ENCODE peak calls at places on chromosomes 12 and 14, in ten cellular contexts. K is tibial nerve, V is psoas muscle, T is mammary epithelial cell, B is H9, Q is GM12865, F is HCT116, L is mesothelial cell of epicardium, G is IMR-90, M is choroid plexus epithelial cell. P is an unnamed sample.

GRCh38 chr12:7645395-7646177 is 20.1 kb downstream of the APOBEC1 start:
- DNase-seq in F (peak; percentile 24), G (peak; percentile 31), L (no peak), V (no peak), B (peak; percentile 47), K (no peak), Q (peak; percentile 34), M (peak; percentile 59), T (no peak), P (no peak)

GRCh38 chr12:110102255-110102654 is 21.9 kb upstream of the IFT81 start:
- DNase-seq in V (peak; percentile 50), K (no peak), G (peak; percentile 64), M (peak; percentile 77), F (peak; percentile 94), B (peak; percentile 98), Q (peak; percentile 64), L (no peak), T (peak; percentile 72), P (no peak)

GRCh38 chr14:70907996-70908917 is 998 bp downstream of the PCNX1 start:
- DNase-seq in K (peak; percentile 21), G (peak; percentile 69), F (no peak), M (peak; percentile 69), T (peak; percentile 71), B (peak; percentile 64), Q (peak; percentile 60), L (peak; percentile 65), V (peak; percentile 54), P (peak; percentile 66)

GRCh38 chr12:117596968-117597367 is 235.5 kb upstream of the NOS1 start:
- DNase-seq in T (no peak), V (no peak), L (no peak), K (no peak), M (no peak), F (no peak), Q (no peak), B (no peak), G (no peak), P (no peak)

GRCh38 chr12:7857916-7858315 is 14.8 kb downstream of the SLC2A14 start:
- DNase-seq in V (no peak), T (no peak), K (no peak), B (no peak), F (no peak), Q (no peak), G (no peak), L (no peak), M (no peak), P (no peak)

GRCh38 chr14:50666772-50667490 is 1.2 kb downstream of the SAV1 start:
- DNase-seq in B (peak; percentile 53), Q (peak; percentile 64), F (no peak), L (peak; percentile 47), T (peak; percentile 70), K (no peak), V (peak; percentile 21), M (peak; percentile 83), G (peak; percentile 73), P (no peak)

GRCh38 chr12:94055528-94055927 is 92.8 kb upstream of the PLXNC1 start:
- DNase-seq in M (no peak), V (no peak), T (no peak), B (no peak), G (no peak), K (no peak), F (no peak), Q (no peak), L (no peak), P (no peak)

GRCh38 chr12:119175115-119175514 is 3.6 kb upstream of the HSPB8 start:
- DNase-seq in G (no peak), F (no peak), V (no peak), M (no peak), Q (no peak), K (no peak), T (no peak), B (no peak), L (no peak), P (no peak)

GRCh38 chr14:79583738-79584405 is 627.4 kb downstream of the DIO2 start:
- DNase-seq in V (no peak), M (peak; percentile 86), B (no peak), G (peak; percentile 88), L (no peak), T (no peak), K (no peak), F (no peak), Q (no peak), P (no peak)

GRCh38 chr12:121958521-121959240 is 40.3 kb downstream of the CFAP251 start:
- DNase-seq in M (peak; percentile 31), K (no peak), B (no peak), T (no peak), F (no peak), G (peak; percentile 78), L (no peak), Q (no peak), V (no peak), P (no peak)

GRCh38 chr12:87120440-87120839 is 864.2 kb upstream of the MGAT4C start:
- DNase-seq in L (no peak), B (no peak), M (peak; percentile 10), Q (no peak), K (no peak), T (no peak), V (no peak), F (no peak), G (peak; percentile 2), P (no peak)

DNA sequence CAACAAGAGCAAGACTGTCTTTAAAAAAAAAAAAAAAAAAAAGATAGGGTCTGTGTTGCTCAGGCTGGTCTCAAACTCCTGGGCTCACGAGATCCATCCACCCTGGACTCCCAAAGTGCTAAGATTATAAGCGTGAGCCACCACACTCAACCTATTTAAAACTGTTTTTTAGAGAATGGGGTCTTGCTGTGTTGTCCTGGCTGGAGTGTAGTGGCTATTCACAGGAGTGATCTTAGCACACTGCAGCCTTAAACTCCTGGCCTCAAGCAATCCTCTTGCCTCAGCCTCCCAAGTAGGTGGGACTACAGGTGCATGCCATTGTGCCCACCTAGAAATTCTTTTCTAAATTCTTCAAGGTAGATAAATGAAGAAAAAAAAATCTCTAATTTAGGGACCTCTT is 7.6 kb downstream of the COQ10A start:
- DNase-seq in G (no peak), F (no peak), L (no peak), V (no peak), B (no peak), M (no peak), K (no peak), T (no peak), Q (no peak), P (no peak)
- TF ChIP-seq CTCF in G (no peak), F (no peak), L (no peak), V (no peak), B (no peak), M (no peak), K (no peak), T (no peak), Q (no peak), P (no peak)

DNA sequence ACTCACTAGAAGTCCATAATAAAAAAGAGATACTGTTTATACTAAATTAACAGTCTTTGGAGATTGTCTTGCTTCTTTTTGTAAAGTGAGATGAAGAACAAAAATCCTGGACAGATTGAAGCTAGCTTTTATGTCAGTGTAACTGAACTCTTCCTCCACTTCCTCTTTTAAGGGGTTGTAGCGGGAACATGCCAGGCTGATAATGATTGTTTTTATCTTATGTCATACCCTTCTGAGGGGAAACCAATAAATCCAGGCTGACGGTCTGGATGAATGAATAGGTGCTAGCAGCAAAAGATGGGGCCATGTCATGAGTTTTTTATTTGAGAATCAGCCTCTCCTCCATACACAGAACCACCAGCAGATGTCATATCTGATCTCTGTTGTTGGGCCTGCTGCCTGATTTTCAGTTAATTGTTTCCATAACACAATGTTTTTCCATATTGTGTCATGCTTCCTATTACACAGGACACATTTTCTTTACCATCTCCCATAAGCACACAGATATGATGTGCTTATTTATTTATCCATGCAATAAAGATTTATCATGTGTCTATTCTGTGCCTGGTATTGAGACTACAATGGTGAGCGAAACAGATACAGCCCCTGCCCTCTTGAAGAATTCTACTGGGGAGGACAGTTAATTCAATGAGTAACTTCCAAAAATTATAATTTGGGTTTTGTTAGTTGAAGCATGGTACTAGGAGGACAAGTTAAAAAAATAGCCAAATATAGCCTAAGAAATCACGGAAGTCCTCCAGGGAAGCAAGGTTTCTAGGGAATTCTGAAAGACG is 33.5 kb upstream of the CRY1 start:
- DNase-seq in T (peak; percentile 7), V (no peak), K (no peak), L (no peak), F (peak; percentile 4), B (no peak), M (peak; percentile 60), G (peak; percentile 24), Q (no peak), P (no peak)
- TF ChIP-seq CTCF in T (peak; percentile 60), V (no peak), K (no peak), L (no peak), F (peak; percentile 57), B (peak; percentile 60), M (peak; percentile 74), G (peak; percentile 46), Q (peak; percentile 2), P (no peak)

GRCh38 chr12:123972448-123973401 is at the start of the genes CCDC92 and ZNF664:
- DNase-seq in G (peak; percentile 90), B (peak; percentile 96), F (peak; percentile 83), L (peak; percentile 98), K (peak; percentile 76), M (peak; percentile 87), Q (peak; percentile 96), T (peak; percentile 89), V (peak; percentile 93), P (peak; percentile 98)
- TF ChIP-seq CTCF in G (peak; percentile 49), B (peak; percentile 20), F (no peak), L (no peak), K (peak; percentile 72), M (no peak), Q (peak; percentile 26), T (peak; percentile 31), V (no peak), P (no peak)

GRCh38 chr14:92495041-92495440 is 18.5 kb upstream of the RIN3 start:
- DNase-seq in K (no peak), V (no peak), F (no peak), B (no peak), Q (no peak), G (peak; percentile 81), M (peak; percentile 56), T (no peak), L (no peak), P (no peak)
- TF ChIP-seq CTCF in K (no peak), V (no peak), F (no peak), B (no peak), Q (no peak), G (no peak), M (no peak), T (no peak), L (no peak), P (no peak)

DNA sequence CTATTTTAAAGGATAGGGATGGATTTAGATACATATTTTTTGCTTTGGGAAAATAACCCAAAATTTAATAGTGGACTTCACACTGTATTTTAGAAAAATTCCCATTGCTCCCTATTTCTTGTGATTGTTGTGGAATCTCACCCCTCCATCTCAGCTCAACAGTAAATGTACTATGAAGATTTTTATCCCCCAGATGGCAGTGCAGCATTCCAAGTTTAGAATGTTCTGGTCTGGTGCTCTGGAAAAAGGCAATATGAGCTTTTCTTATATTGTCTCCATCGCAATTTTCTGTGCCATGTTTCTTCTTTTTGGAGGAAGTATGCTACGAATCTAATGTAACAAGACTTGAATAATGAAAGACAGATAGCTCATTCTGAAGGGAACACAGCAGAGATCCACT is 471.7 kb upstream of the SYT1 start:
- DNase-seq in L (no peak), Q (no peak), V (no peak), M (peak; percentile 73), K (no peak), F (no peak), B (no peak), G (peak; percentile 30), T (peak; percentile 2), P (no peak)
- TF ChIP-seq CTCF in L (no peak), Q (no peak), V (no peak), M (peak; percentile 65), K (peak; percentile 33), F (peak; percentile 22), B (peak; percentile 24), G (peak; percentile 40), T (peak; percentile 27), P (no peak)